ENCODE peak calls at places on chromosomes 2 and 18, in six cellular contexts. V, W, T, N, U and D are unnamed samples.

GRCh38 chr2:20241973-20242726 is 17.2 kb upstream of the SDC1 start:
- DNase-seq in V (no peak), W (no peak), T (no peak), N (no peak), U (no peak), D (peak; percentile 85)

GRCh38 chr2:144239306-144239705 is 280.6 kb downstream of the ZEB2 start:
- DNase-seq in V (no peak), W (no peak), T (no peak), N (no peak), U (no peak), D (no peak)

GRCh38 chr2:172248381-172249173 is 145.9 kb upstream of the DLX2 start:
- DNase-seq in V (no peak), W (no peak), T (no peak), N (no peak), U (no peak), D (no peak)

GRCh38 chr2:235234711-235235110 is 259.1 kb upstream of the AGAP1 start:
- DNase-seq in V (no peak), W (no peak), T (no peak), N (no peak), U (no peak), D (no peak)

GRCh38 chr2:120595739-120596138 is 139.9 kb upstream of the GLI2 start:
- DNase-seq in V (no peak), W (no peak), T (no peak), N (no peak), U (no peak), D (peak; percentile 10)

GRCh38 chr2:231391981-231392380 is 3.5 kb upstream of the B3GNT7 start:
- DNase-seq in V (no peak), W (no peak), T (no peak), N (no peak), U (no peak), D (no peak)

GRCh38 chr2:100350661-100351185 is 28.4 kb upstream of the LONRF2 start:
- DNase-seq in V (no peak), W (no peak), T (no peak), N (no peak), U (no peak), D (no peak)

GRCh38 chr18:7945882-7946281 is 378.8 kb downstream of the PTPRM start:
- DNase-seq in V (no peak), W (no peak), T (no peak), N (no peak), U (no peak), D (no peak)

GRCh38 chr2:3251974-3252373 is 125.6 kb downstream of the EIPR1 start:
- DNase-seq in V (no peak), W (no peak), T (no peak), N (no peak), U (no peak), D (no peak)

GRCh38 chr18:31454066-31454708 is 6.6 kb downstream of the DSG3 start:
- DNase-seq in V (no peak), W (no peak), T (no peak), N (no peak), U (peak; percentile 79), D (no peak)

GRCh38 chr2:74278176-74278575 is 65.0 kb downstream of the SLC4A5 start:
- DNase-seq in V (peak; percentile 26), W (no peak), T (no peak), N (no peak), U (no peak), D (no peak)

GRCh38 chr2:188765522-188765921 is 208.7 kb upstream of the COL3A1 start:
- DNase-seq in V (no peak), W (no peak), T (no peak), N (no peak), U (peak; percentile 41), D (no peak)

GRCh38 chr2:119711352-119711751 is 32.4 kb downstream of the TMEM177 start:
- DNase-seq in V (no peak), W (no peak), T (no peak), N (no peak), U (no peak), D (peak; percentile 8)

GRCh38 chr2:26515771-26516170 is 37.8 kb upstream of the OTOF start:
- DNase-seq in V (no peak), W (no peak), T (no peak), N (no peak), U (no peak), D (no peak)

GRCh38 chr18:35789543-35789942 is 182.9 kb upstream of the RMP24 start:
- DNase-seq in V (no peak), W (no peak), T (no peak), N (no peak), U (no peak), D (no peak)

GRCh38 chr2:121532894-121533293 is 2.2 kb downstream of the RNU4ATAC start:
- DNase-seq in V (no peak), W (no peak), T (no peak), N (no peak), U (peak; percentile 7), D (no peak)

DNA sequence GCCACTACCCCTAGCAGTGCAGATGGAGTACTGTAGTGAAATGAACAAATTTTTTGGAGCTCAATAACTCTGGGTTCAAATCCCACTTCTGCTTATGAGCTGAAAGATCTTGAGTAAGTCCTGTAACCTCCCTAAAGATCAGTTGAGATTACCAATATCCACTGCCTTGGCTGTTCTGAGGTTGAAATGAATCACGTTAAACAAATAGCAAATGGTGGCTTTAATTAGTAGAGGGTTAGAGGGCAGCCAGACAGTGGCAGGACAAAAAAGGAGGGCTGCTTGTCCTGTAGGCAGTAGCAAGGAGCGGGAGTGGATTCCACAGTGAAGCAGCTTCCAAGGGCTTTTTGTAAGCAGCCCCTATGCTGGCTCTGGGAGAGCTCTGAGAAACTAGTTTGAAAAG is 123.7 kb upstream of the LGALSL start:
- DNase-seq in V (no peak), W (no peak), T (no peak), N (no peak), U (no peak), D (no peak)
- H3K27ac ChIP-seq in V (peak overlapping the region; percentile 71), W (peak overlapping the region; percentile 78), T (peak overlapping the region; percentile 84), N (no peak overlapping the region), U (no peak overlapping the region), D (peak overlapping the region; percentile 21)

GRCh38 chr2:239112127-239112774 is 264.4 kb downstream of the TWIST2 start:
- DNase-seq in V (no peak), W (no peak), T (peak; percentile 9), N (no peak), U (no peak), D (peak; percentile 68)
- H3K4me1 ChIP-seq in V (peaks cover 5% of the 10 kb centered on the region), W (peaks cover 25% of the 10 kb centered on the region), T (peaks cover 26% of the 10 kb centered on the region), N (no peaks in the 10 kb centered on the region), U (peaks cover 6% of the 10 kb centered on the region), D (peaks cover 25% of the 10 kb centered on the region)

GRCh38 chr2:105977212-105977611 is 216.9 kb downstream of the UXS1 start:
- DNase-seq in V (no peak), W (no peak), T (no peak), N (no peak), U (peak; percentile 77), D (no peak)
- H3K27ac ChIP-seq in V (no peak overlapping the region), W (no peak overlapping the region), T (no peak overlapping the region), N (no peak overlapping the region), U (peak overlapping the region; percentile 37), D (no peak overlapping the region)

GRCh38 chr2:106098664-106099063 is 95.4 kb downstream of the UXS1 start:
- DNase-seq in V (no peak), W (no peak), T (no peak), N (no peak), U (no peak), D (no peak)

GRCh38 chr2:106096446-106097369 is 97.4 kb downstream of the UXS1 start:
- DNase-seq in V (no peak), W (no peak), T (no peak), N (peak; percentile 75), U (no peak), D (no peak)

GRCh38 chr2:106095478-106096392 is 98.4 kb downstream of the UXS1 start:
- DNase-seq in V (no peak), W (no peak), T (peak; percentile 33), N (peak; percentile 93), U (no peak), D (no peak)

GRCh38 chr2:106098081-106098480 is 96.0 kb downstream of the UXS1 start:
- DNase-seq in V (no peak), W (no peak), T (no peak), N (no peak), U (no peak), D (no peak)

GRCh38 chr2:106097370-106098000 is 96.6 kb downstream of the UXS1 start:
- DNase-seq in V (no peak), W (no peak), T (no peak), N (no peak), U (no peak), D (no peak)
- H3K4me1 ChIP-seq in V (no peaks in the 10 kb centered on the region), W (no peaks in the 10 kb centered on the region), T (no peaks in the 10 kb centered on the region), N (peaks cover 62% of the 10 kb centered on the region), U (no peaks in the 10 kb centered on the region), D (peaks cover 4% of the 10 kb centered on the region)

GRCh38 chr2:54722641-54723299 is 692 bp upstream of the EML6 start:
- DNase-seq in V (peak; percentile 25), W (no peak), T (no peak), N (no peak), U (peak; percentile 0), D (no peak)

GRCh38 chr2:54723300-54724149 is at the start of gene EML6:
- DNase-seq in V (peak; percentile 99), W (peak; percentile 99), T (peak; percentile 97), N (peak; percentile 100), U (peak; percentile 96), D (peak; percentile 100)

GRCh38 chr2:54724560-54725342 is 1.3 kb downstream of the EML6 start:
- DNase-seq in V (peak; percentile 40), W (peak; percentile 33), T (peak; percentile 30), N (peak; percentile 54), U (no peak), D (no peak)

GRCh38 chr2:54725343-54726099 is 2.1 kb downstream of the EML6 start:
- DNase-seq in V (no peak), W (no peak), T (no peak), N (no peak), U (no peak), D (no peak)

DNA sequence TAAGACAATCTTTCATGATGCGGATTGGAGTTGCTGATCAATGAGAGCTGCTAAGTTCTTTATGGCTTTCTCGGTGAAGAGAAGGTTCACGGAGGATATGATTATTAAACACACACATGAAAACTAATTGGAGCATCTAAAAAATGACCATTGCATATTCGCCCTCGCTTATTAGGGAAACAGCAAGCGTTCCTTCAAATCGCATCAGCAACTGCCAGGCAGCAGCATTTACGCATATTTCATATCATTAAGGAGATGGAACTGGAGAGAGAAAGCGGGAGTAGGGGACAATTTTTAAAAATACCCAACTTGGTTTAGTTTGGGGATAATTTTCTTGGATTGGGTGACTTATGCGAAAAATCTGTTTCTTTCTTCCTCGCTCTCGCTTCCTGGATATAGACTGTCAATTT is 693 bp downstream of the EML6 start:
- DNase-seq in V (no peak), W (no peak), T (no peak), N (no peak), U (no peak), D (no peak)
- H3K27ac ChIP-seq in V (no peak overlapping the region), W (no peak overlapping the region), T (no peak overlapping the region), N (peak overlapping the region; percentile 53), U (peak overlapping the region; percentile 61), D (no peak overlapping the region)